ENCODE peak calls at places on chromosomes 6 and 20, in four cellular contexts. O is progenitor cell of endocrine pancreas, A is GM13977, U is breast epithelium. Q is an unnamed sample.

GRCh38 chr6:80356545-80356944 is 250.1 kb downstream of the BCKDHB start:
- DNase-seq in O (no peak), A (no peak), U (no peak), Q (no peak)

GRCh38 chr6:26215200-26216014 is 128.2 kb downstream of the HFE start:
- DNase-seq in O (no peak), A (no peak), U (no peak), Q (no peak)

GRCh38 chr6:137970368-137970767 is 103.3 kb downstream of the TNFAIP3 start:
- DNase-seq in O (no peak), A (no peak), U (no peak), Q (peak)

GRCh38 chr20:10898555-10898954 is 224.8 kb upstream of the JAG1 start:
- DNase-seq in O (no peak), A (no peak), U (no peak), Q (no peak)

GRCh38 chr20:59777814-59778575 is 155.4 kb downstream of the SYCP2 start:
- DNase-seq in O (no peak), A (no peak), U (no peak), Q (peak)

GRCh38 chr6:137171824-137172733 is 1.4 kb downstream of the IL22RA2 start:
- DNase-seq in O (no peak), A (peak), U (peak), Q (peak)

GRCh38 chr6:154835307-154835706 is 102.1 kb downstream of the SCAF8 start:
- DNase-seq in O (no peak), A (no peak), U (no peak), Q (no peak)

GRCh38 chr6:43644940-43645612 is at the start of gene RSPH9:
- DNase-seq in O (peak), A (peak), U (peak), Q (peak)

GRCh38 chr6:81761197-81761596 is 8.7 kb upstream of the TENT5A start:
- DNase-seq in O (no peak), A (no peak), U (no peak), Q (no peak)

GRCh38 chr6:170290306-170291128 is at the start of gene DLL1:
- DNase-seq in O (peak), A (peak), U (peak), Q (peak)

GRCh38 chr6:111566873-111567517 is 38.7 kb downstream of the TRAF3IP2 start:
- DNase-seq in O (no peak), A (no peak), U (peak), Q (no peak)

GRCh38 chr6:44668976-44669934 is 281.7 kb downstream of the CDC5L start:
- DNase-seq in O (no peak), A (no peak), U (no peak), Q (no peak)

GRCh38 chr6:85458782-85459181 is 8.9 kb downstream of the NT5E start:
- DNase-seq in O (no peak), A (no peak), U (no peak), Q (no peak)

GRCh38 chr6:102853249-102853955 is 1459.9 kb downstream of the GRIK2 start:
- DNase-seq in O (no peak), A (no peak), U (no peak), Q (no peak)

DNA sequence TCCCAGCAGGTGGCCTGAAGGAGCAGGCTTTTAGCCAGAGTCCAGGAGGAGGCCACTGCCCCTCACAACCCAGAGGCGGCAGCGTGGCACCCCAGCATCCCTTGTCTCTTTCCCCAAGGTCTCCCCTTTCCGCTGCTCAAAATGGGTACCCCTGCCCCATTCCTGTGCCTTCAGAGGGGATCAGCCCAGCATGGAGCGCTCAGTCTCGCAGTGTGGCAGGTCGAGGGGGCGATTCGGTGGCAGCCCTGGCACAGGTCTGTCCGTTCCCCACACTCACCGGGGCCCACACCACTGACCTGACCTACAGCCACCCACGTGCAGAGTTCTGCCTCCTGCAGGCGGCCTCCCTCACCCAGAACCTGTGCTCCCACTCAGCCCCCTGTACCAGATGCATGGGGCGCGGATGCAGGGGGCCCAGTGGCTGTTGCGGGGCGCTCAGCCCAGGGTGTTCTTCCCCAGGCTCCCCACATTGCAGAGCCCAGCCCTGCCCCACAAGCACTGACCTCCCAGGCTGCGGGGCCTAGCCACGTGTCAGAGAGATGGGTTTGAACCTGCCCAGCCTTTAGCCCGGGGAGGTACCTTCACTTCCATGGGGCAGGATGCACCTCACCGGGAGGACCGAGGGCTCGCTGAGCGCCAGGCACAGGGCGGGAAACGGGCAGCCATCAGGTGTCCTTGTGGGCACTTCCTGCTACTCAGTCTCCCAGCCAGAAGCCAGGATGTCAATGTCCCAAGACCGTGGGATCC is 41.8 kb downstream of the DSTN start:
- DNase-seq in O (no peak), A (peak), U (peak), Q (peak)
- TF ChIP-seq CTCF in O (peak), A (peak), U (peak), Q (no peak)

DNA sequence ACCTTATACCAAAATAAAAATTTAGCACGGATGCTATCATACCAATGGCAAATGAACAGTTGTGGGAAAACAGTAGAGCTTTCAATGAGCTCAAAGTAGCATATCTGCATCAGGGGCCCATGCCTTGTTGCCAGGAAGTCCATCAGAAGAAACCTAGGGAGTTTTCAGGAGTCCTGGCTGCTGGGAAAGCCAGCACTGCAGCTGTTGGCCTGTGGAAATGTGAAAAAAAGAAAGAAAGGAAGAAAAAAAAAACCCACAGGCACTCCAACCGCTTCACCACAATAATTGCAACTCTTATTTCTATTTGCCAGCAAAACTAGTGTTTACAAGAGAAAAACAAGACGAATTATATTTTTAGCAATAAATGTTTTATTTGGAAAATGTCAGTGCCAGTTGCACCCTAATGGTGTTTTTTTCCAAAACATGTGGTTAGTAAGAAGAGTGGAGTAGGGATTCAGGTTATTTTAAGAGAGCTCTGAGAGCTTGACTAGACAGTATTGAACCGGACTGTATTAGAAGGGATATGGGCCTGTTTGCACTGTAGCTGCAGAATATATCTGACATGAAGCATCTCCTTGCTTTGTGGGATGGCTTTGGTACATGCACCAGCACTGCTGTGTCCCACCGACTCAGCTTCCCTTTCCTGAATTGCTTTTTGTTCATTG is 137.3 kb downstream of the CCDC170 start:
- DNase-seq in O (no peak), A (no peak), U (no peak), Q (no peak)
- TF ChIP-seq CTCF in O (no peak), A (no peak), U (no peak), Q (no peak)

GRCh38 chr6:151441390-151442166 is 10.3 kb downstream of the RMND1 start:
- DNase-seq in O (no peak), A (no peak), U (no peak), Q (no peak)

GRCh38 chr6:151440498-151440897 is 11.4 kb downstream of the RMND1 start:
- DNase-seq in O (no peak), A (peak), U (no peak), Q (peak)

GRCh38 chr6:151443449-151443848 is 8.5 kb downstream of the RMND1 start:
- DNase-seq in O (no peak), A (no peak), U (no peak), Q (no peak)

GRCh38 chr6:151442359-151442758 is 9.6 kb downstream of the RMND1 start:
- DNase-seq in O (no peak), A (no peak), U (no peak), Q (no peak)

DNA sequence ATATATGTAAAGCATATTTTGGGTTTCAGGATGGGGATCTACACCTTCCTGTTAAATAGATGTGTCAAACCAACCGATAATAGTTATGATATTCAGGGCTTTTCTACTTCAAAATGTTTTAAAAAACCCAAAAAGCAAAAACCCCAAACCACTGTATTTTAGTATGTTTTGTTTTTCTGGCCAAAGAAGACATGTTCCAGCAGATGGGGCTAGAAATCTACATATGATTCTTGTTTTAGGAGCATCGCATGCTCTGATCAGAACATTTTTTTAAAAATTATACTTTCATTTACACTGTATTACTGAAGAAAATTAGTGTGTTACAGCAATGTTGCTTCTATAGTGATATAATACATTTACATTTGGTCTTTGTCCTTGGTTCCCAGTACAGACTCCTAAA is 11.0 kb downstream of the RMND1 start:
- DNase-seq in O (no peak), A (peak), U (no peak), Q (peak)
- TF ChIP-seq CTCF in O (peak), A (peak), U (no peak), Q (no peak)

GRCh38 chr20:20843982-20844381 is 131.5 kb upstream of the RALGAPA2 start:
- DNase-seq in O (no peak), A (no peak), U (no peak), Q (no peak)
- TF ChIP-seq CTCF in O (peak), A (peak), U (no peak), Q (no peak)

DNA sequence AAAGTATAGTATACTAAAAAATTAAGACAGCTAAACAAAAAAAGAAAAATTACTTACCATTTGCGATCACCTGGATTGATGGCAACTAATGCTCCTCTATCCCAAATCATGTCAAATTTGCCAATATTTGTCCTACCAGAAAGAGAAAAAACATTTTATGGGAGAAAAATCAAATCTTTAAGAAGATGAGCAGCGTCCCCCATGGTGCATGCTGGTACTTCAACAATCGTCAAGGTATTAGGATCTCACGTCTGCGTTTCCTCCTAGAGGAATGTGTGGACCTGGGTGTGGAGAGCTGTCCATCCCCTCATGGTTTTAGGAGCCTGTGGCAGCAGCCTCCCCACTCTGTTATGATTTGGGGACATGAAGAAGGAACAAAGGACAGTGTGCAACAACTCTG is 16.0 kb downstream of the TPMT start:
- DNase-seq in O (no peak), A (no peak), U (no peak), Q (no peak)
- TF ChIP-seq CTCF in O (no peak), A (no peak), U (no peak), Q (no peak)

DNA sequence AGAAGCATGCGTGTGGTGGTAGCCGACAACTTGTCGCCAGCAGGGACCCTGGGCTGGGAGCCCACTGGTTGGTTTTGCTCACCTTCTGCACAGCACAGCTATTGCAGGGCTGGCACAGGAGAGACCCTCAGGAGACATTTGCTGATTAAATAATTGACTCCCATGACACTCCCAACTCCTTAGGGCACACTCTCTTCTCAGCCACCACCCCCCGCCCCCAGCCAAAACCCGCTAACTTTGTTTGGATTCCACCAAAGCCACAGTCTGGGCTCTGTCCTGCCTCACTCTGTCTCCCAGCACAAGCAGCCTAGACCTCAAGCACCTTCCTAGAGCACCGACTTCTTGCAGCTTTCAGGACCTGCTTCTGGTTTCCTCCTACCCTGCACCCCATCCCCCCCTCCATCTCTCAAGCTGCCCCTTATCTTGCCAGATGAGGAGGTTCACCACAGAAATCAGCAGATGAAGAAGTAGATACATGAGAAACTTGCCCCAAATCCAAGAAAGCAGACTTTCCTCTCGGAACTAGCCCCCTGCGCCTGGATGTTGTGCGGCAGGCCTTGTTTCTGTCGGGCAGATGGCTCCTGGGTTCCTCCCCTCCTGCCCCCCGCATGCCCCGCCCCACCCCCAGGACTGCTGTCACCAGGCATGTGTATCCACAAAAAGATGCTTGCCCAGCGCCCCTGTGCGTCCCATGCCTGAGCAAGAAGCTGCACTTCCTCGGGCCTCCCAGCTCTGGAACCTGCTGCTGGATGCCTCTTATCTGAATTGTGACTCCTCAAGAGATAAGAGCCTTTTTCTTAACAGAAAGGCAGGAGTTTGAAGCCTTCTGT is 35.0 kb upstream of the CD93 start:
- DNase-seq in O (no peak), A (no peak), U (no peak), Q (no peak)
- TF ChIP-seq CTCF in O (no peak), A (no peak), U (no peak), Q (no peak)

Q was measured in GM13976.